ENCODE peak calls at places on chromosomes 1 and 21, in ten cellular contexts. L, B, R, Y, F, G, N, E, J and C are unnamed samples.
A peak's percentile ranks its signal among the peaks of the same experiment; 100 is the strongest.

GRCh38 chr1:29121516-29121937 is 2.2 kb downstream of the TMEM200B start:
- DNase-seq in L (no peak), B (no peak), R (no peak), Y (no peak), F (peak; percentile 24), G (no peak), N (no peak), E (peak; percentile 67), J (no peak), C (no peak)

GRCh38 chr1:229590119-229590518 is 31.6 kb upstream of the ABCB10 start:
- DNase-seq in L (no peak), B (no peak), R (no peak), Y (no peak), F (no peak), G (no peak), N (no peak), E (no peak), J (no peak), C (no peak)

GRCh38 chr1:43143441-43143888 is 28.6 kb downstream of the EBNA1BP2 start:
- DNase-seq in L (peak; percentile 75), B (no peak), R (peak; percentile 18), Y (no peak), F (peak; percentile 7), G (no peak), N (peak; percentile 83), E (no peak), J (no peak), C (no peak)

GRCh38 chr1:12343823-12344487 is 114.1 kb downstream of the VPS13D start:
- DNase-seq in L (no peak), B (no peak), R (no peak), Y (no peak), F (no peak), G (no peak), N (no peak), E (no peak), J (no peak), C (no peak)

GRCh38 chr21:26845066-26845749 is at the start of gene ADAMTS1:
- DNase-seq in L (peak; percentile 91), B (peak; percentile 82), R (no peak), Y (peak; percentile 84), F (peak; percentile 96), G (peak; percentile 77), N (no peak), E (peak; percentile 98), J (peak; percentile 94), C (peak; percentile 62)

GRCh38 chr1:63829349-63830327 is 55.8 kb downstream of the ROR1 start:
- DNase-seq in L (no peak), B (no peak), R (no peak), Y (no peak), F (peak; percentile 70), G (no peak), N (no peak), E (no peak), J (no peak), C (no peak)

GRCh38 chr1:192005976-192006375 is 152.3 kb upstream of the RGS18 start:
- DNase-seq in L (no peak), B (no peak), R (no peak), Y (no peak), F (peak; percentile 6), G (no peak), N (no peak), E (no peak), J (no peak), C (no peak)

GRCh38 chr1:154334647-154335350 is 9.5 kb downstream of the ATP8B2 start:
- DNase-seq in L (peak; percentile 85), B (peak; percentile 94), R (no peak), Y (peak; percentile 41), F (peak; percentile 89), G (peak; percentile 83), N (no peak), E (peak; percentile 92), J (peak; percentile 81), C (peak; percentile 51)

GRCh38 chr1:195939844-195940243 is 668.4 kb downstream of the KCNT2 start:
- DNase-seq in L (peak; percentile 38), B (no peak), R (no peak), Y (no peak), F (no peak), G (no peak), N (no peak), E (no peak), J (no peak), C (no peak)

GRCh38 chr1:76501136-76501535 is 366.1 kb upstream of the ST6GALNAC5 start:
- DNase-seq in L (no peak), B (no peak), R (no peak), Y (no peak), F (no peak), G (no peak), N (no peak), E (no peak), J (no peak), C (peak; percentile 25)
- H3K4me1 ChIP-seq in L (peaks cover 12% of the 10 kb centered on the region), B (no peaks in the 10 kb centered on the region), R (no peaks in the 10 kb centered on the region), Y (no peaks in the 10 kb centered on the region), F (peaks cover 4% of the 10 kb centered on the region), G (no peaks in the 10 kb centered on the region), N (no peaks in the 10 kb centered on the region), E (no peaks in the 10 kb centered on the region), J (peaks cover 5% of the 10 kb centered on the region), C (no peaks in the 10 kb centered on the region)

GRCh38 chr21:25577765-25578069 is 29.6 kb downstream of the MRPL39 start:
- DNase-seq in L (no peak), B (no peak), R (no peak), Y (no peak), F (no peak), G (no peak), N (no peak), E (no peak), J (no peak), C (no peak)
- H3K4me1 ChIP-seq in L (no peaks in the 10 kb centered on the region), B (peaks cover 12% of the 10 kb centered on the region), R (peaks cover 13% of the 10 kb centered on the region), Y (no peaks in the 10 kb centered on the region), F (no peaks in the 10 kb centered on the region), G (no peaks in the 10 kb centered on the region), N (peaks cover 4% of the 10 kb centered on the region), E (no peaks in the 10 kb centered on the region), J (peaks cover 10% of the 10 kb centered on the region), C (peaks cover 29% of the 10 kb centered on the region)

DNA sequence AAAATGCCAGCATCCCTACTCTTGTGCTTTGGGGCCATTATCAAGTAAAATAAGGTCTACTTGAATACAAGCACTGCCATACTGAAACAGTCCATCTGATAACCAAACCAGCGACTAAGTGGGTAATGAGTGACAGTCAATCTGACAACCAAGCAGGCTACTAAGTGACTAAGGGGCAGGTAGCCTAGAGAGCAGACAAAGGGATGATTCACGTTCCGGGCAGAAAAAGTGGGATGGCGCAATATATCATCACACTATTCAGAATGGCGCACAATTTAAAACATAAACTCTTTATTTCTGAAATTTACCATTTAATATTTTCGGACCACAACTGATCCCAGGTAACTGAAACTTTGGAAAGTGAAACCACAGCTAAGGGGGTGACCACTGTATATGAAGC is 17.7 kb downstream of the NGF start:
- DNase-seq in L (no peak), B (no peak), R (no peak), Y (no peak), F (no peak), G (no peak), N (no peak), E (no peak), J (no peak), C (no peak)
- H3K4me1 ChIP-seq in L (no peaks in the 10 kb centered on the region), B (peaks cover under 1% of the 10 kb centered on the region), R (no peaks in the 10 kb centered on the region), Y (no peaks in the 10 kb centered on the region), F (peaks cover 9% of the 10 kb centered on the region), G (peaks cover 22% of the 10 kb centered on the region), N (no peaks in the 10 kb centered on the region), E (peaks cover 4% of the 10 kb centered on the region), J (peaks cover 30% of the 10 kb centered on the region), C (peaks cover 23% of the 10 kb centered on the region)

GRCh38 chr1:2314297-2314802 is 77.0 kb downstream of the MORN1 start:
- DNase-seq in L (peak; percentile 80), B (peak; percentile 79), R (no peak), Y (no peak), F (peak; percentile 83), G (peak; percentile 63), N (no peak), E (peak; percentile 91), J (peak; percentile 73), C (no peak)

GRCh38 chr1:2317230-2318065 is 73.9 kb downstream of the MORN1 start:
- DNase-seq in L (peak; percentile 68), B (no peak), R (no peak), Y (no peak), F (no peak), G (no peak), N (no peak), E (no peak), J (no peak), C (no peak)

GRCh38 chr1:2314803-2315710 is 76.3 kb downstream of the MORN1 start:
- DNase-seq in L (peak; percentile 61), B (peak; percentile 76), R (no peak), Y (no peak), F (peak; percentile 76), G (peak; percentile 71), N (no peak), E (peak; percentile 91), J (peak; percentile 74), C (no peak)

GRCh38 chr1:2316451-2316940 is 74.9 kb downstream of the MORN1 start:
- DNase-seq in L (no peak), B (no peak), R (no peak), Y (no peak), F (no peak), G (no peak), N (no peak), E (no peak), J (no peak), C (peak; percentile 43)

DNA sequence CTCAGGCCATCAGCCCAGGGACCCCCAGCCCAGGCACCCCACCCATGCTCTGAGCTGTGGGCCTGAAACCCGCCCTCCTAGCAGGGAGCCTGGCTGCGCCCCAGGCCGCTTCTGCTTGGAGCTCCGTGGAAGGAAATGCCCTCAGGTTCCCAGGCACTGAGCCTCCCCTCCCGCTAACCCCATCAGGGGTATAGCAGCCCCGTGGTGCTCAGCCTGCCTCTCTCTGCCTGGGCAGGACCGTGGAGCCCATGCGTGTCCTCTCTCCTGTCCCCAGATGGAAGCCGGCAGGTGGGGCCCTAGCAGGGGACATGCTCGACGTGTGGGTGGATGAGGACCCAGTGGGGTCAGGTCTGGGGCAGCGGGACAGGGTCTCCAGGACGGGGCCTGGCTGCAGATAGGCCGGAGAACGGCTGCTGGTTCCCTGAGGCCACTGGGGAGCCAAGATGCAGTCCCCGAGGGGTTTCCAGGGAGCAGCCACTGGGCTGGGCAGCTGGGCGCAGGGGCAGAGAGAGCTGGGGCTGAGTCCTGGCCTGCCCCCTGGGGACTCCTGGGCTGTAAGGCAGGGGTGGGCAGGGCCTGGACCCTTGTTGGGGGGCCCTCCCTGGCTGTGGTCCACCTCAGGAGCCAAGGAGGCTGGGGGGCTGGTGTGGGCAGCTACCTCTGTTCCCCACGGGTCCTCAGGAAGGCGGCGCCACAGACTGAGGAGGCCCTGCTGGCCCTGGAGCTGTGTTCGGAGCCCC is 75.5 kb downstream of the MORN1 start:
- DNase-seq in L (no peak), B (no peak), R (no peak), Y (no peak), F (no peak), G (no peak), N (no peak), E (no peak), J (no peak), C (no peak)
- H3K4me1 ChIP-seq in L (no peaks in the 10 kb centered on the region), B (peaks cover 64% of the 10 kb centered on the region), R (peaks cover 52% of the 10 kb centered on the region), Y (peaks cover 17% of the 10 kb centered on the region), F (peaks cover 27% of the 10 kb centered on the region), G (peaks cover 35% of the 10 kb centered on the region), N (peaks cover 16% of the 10 kb centered on the region), E (peaks cover 6% of the 10 kb centered on the region), J (peaks cover 90% of the 10 kb centered on the region), C (peaks cover 15% of the 10 kb centered on the region)

GRCh38 chr1:225999227-225999911 is at the start of gene SDE2:
- DNase-seq in L (peak; percentile 99), B (peak; percentile 100), R (peak; percentile 93), Y (peak; percentile 100), F (peak; percentile 100), G (peak; percentile 100), N (peak; percentile 97), E (peak; percentile 100), J (peak; percentile 100), C (peak; percentile 92)
- H3K4me1 ChIP-seq in L (peaks cover 9% of the 10 kb centered on the region), B (peaks cover 69% of the 10 kb centered on the region), R (peaks cover 19% of the 10 kb centered on the region), Y (peaks cover 31% of the 10 kb centered on the region), F (peaks cover 29% of the 10 kb centered on the region), G (peaks cover 34% of the 10 kb centered on the region), N (peaks cover 22% of the 10 kb centered on the region), E (peaks cover 2% of the 10 kb centered on the region), J (peaks cover 70% of the 10 kb centered on the region), C (peaks cover 18% of the 10 kb centered on the region)